ENCODE peak calls at places on chromosome 22, in nine cellular contexts. Q, I, W, G, Y, V, A, C and N are unnamed samples.

GRCh38 chr22:46390652-46391301 is 55.3 kb downstream of the TRMU start:
- DNase-seq in Q (peak), I (peak), W (no peak), G (peak), Y (no peak), V (peak), A (peak), C (no peak), N (peak)

GRCh38 chr22:20919718-20920117 is 2.5 kb downstream of the CRKL start:
- DNase-seq in Q (no peak), I (no peak), W (no peak), G (peak), Y (no peak), V (peak), A (no peak), C (no peak), N (no peak)

GRCh38 chr22:36913431-36914382 is at the start of gene CSF2RB:
- DNase-seq in Q (no peak), I (peak), W (peak), G (no peak), Y (no peak), V (no peak), A (no peak), C (no peak), N (no peak)

GRCh38 chr22:42716649-42717127 is 4.0 kb downstream of the A4GALT start:
- DNase-seq in Q (no peak), I (no peak), W (no peak), G (no peak), Y (no peak), V (no peak), A (no peak), C (no peak), N (no peak)

GRCh38 chr22:48968201-48968959 is 859.3 kb downstream of the BRD1 start:
- DNase-seq in Q (no peak), I (peak), W (no peak), G (no peak), Y (no peak), V (no peak), A (no peak), C (peak), N (no peak)

GRCh38 chr22:40345271-40345670 is 1.0 kb upstream of the ADSL start:
- DNase-seq in Q (no peak), I (no peak), W (no peak), G (peak), Y (no peak), V (peak), A (no peak), C (no peak), N (peak)

GRCh38 chr22:35352214-35353111 is 28.4 kb upstream of the HMOX1 start:
- DNase-seq in Q (no peak), I (peak), W (peak), G (peak), Y (no peak), V (peak), A (no peak), C (peak), N (peak)

GRCh38 chr22:39651783-39652058 is 81.2 kb downstream of the CACNA1I start:
- DNase-seq in Q (no peak), I (no peak), W (no peak), G (peak), Y (no peak), V (no peak), A (no peak), C (no peak), N (no peak)

GRCh38 chr22:22884888-22885840 is 2.5 kb upstream of the IGLL5 start:
- DNase-seq in Q (no peak), I (no peak), W (no peak), G (no peak), Y (no peak), V (no peak), A (no peak), C (peak), N (no peak)

GRCh38 chr22:23834830-23835772 is 3.7 kb downstream of the DERL3 start:
- DNase-seq in Q (peak), I (peak), W (peak), G (no peak), Y (no peak), V (no peak), A (no peak), C (peak), N (peak)

GRCh38 chr22:48185656-48186055 is 1423.2 kb downstream of the TBC1D22A start:
- DNase-seq in Q (no peak), I (no peak), W (no peak), G (no peak), Y (peak), V (no peak), A (no peak), C (peak), N (no peak)

GRCh38 chr22:25494774-25495173 is 69.7 kb upstream of the GRK3 start:
- DNase-seq in Q (no peak), I (no peak), W (no peak), G (no peak), Y (no peak), V (no peak), A (no peak), C (no peak), N (no peak)

GRCh38 chr22:45510376-45511232 is 7.9 kb downstream of the FBLN1 start:
- DNase-seq in Q (no peak), I (no peak), W (no peak), G (no peak), Y (no peak), V (no peak), A (no peak), C (no peak), N (no peak)

GRCh38 chr22:35334010-35334409 is 34.3 kb downstream of the TOM1 start:
- DNase-seq in Q (no peak), I (no peak), W (no peak), G (no peak), Y (no peak), V (no peak), A (no peak), C (no peak), N (no peak)

GRCh38 chr22:49528420-49528720 is 299.3 kb downstream of the BRD1 start:
- DNase-seq in Q (no peak), I (no peak), W (no peak), G (no peak), Y (no peak), V (no peak), A (no peak), C (no peak), N (no peak)

GRCh38 chr22:24510694-24511625 is 15.8 kb downstream of the UPB1 start:
- DNase-seq in Q (peak), I (peak), W (no peak), G (peak), Y (no peak), V (peak), A (peak), C (no peak), N (no peak)

GRCh38 chr22:20972014-20972797 is 5.2 kb downstream of the AIFM3 start:
- DNase-seq in Q (no peak), I (no peak), W (no peak), G (no peak), Y (no peak), V (no peak), A (no peak), C (no peak), N (no peak)

GRCh38 chr22:20979243-20979809 is 2.8 kb upstream of the LZTR1 start:
- DNase-seq in Q (peak), I (peak), W (peak), G (peak), Y (peak), V (peak), A (peak), C (no peak), N (no peak)

GRCh38 chr22:42560781-42561180 is 7.0 kb downstream of the SERHL2 start:
- DNase-seq in Q (no peak), I (no peak), W (no peak), G (no peak), Y (no peak), V (peak), A (peak), C (no peak), N (no peak)

GRCh38 chr22:34866081-34866480 is 199.9 kb upstream of the ISX start:
- DNase-seq in Q (no peak), I (no peak), W (no peak), G (no peak), Y (no peak), V (no peak), A (no peak), C (no peak), N (no peak)

GRCh38 chr22:47836957-47837356 is 1074.5 kb downstream of the TBC1D22A start:
- DNase-seq in Q (no peak), I (no peak), W (no peak), G (peak), Y (no peak), V (peak), A (no peak), C (peak), N (no peak)

GRCh38 chr22:26642465-26643367 is 14.7 kb upstream of the MIAT start:
- DNase-seq in Q (no peak), I (peak), W (no peak), G (no peak), Y (peak), V (peak), A (no peak), C (no peak), N (no peak)

GRCh38 chr22:23218867-23219251 is 38.5 kb downstream of the BCR start:
- DNase-seq in Q (peak), I (peak), W (no peak), G (peak), Y (no peak), V (no peak), A (no peak), C (no peak), N (no peak)

GRCh38 chr22:30609260-30610185 is 2.5 kb downstream of the TCN2 start:
- DNase-seq in Q (peak), I (peak), W (peak), G (peak), Y (no peak), V (peak), A (no peak), C (no peak), N (peak)

GRCh38 chr22:27240298-27240885 is 561.2 kb downstream of the MN1 start:
- DNase-seq in Q (no peak), I (no peak), W (no peak), G (peak), Y (no peak), V (no peak), A (peak), C (peak), N (no peak)

DNA sequence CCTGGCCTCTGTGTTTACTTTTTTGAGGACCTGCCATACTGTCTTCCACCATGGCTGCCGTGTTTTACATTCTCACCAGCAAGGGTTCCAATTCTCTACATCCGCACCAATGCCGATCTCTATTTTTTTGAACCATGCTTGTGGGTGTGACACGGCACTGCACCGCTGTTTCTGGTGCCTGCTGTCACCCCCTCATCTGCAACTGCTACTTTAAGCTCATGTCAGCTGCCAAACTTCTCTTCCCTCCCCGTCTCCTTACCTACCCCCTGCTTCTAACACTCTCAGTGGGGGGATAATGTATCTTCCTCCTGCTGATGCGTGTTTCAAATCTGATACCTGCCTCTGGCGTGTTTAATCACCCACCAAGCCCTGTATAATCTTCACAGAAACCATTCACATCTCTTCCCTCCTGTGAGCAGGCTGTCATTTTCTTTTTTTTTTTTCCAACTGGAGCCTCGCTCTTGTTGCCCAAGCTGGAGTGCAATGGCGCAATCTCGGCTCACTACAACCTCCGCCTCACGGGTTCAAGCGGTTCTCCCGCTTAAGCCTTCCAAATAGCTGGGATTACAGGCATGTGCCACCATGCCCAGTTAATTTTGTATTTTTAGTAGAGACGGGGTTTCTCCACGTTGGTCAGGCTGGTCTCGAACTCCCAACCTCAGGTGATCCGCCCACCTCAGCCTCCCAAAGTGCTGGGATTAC is 2.8 kb downstream of the SLC25A18 start:
- DNase-seq in Q (no peak), I (no peak), W (no peak), G (no peak), Y (no peak), V (no peak), A (no peak), C (no peak), N (no peak)
- H3K4me3 ChIP-seq in Q (no peak), I (no peak), W (no peak), G (no peak), Y (no peak), V (no peak), A (no peak), C (no peak), N (no peak)

GRCh38 chr22:32331918-32332725 is 25.5 kb upstream of the RFPL3 start:
- DNase-seq in Q (no peak), I (no peak), W (no peak), G (no peak), Y (no peak), V (no peak), A (no peak), C (peak), N (no peak)
- H3K4me3 ChIP-seq in Q (no peak), I (peak), W (no peak), G (no peak), Y (no peak), V (no peak), A (no peak), C (no peak), N (no peak)

GRCh38 chr22:19811211-19811621 is 43.5 kb downstream of the GNB1L start:
- DNase-seq in Q (peak), I (no peak), W (peak), G (no peak), Y (no peak), V (no peak), A (no peak), C (no peak), N (no peak)

GRCh38 chr22:19810381-19811141 is 44.1 kb downstream of the GNB1L start:
- DNase-seq in Q (peak), I (no peak), W (peak), G (peak), Y (no peak), V (peak), A (no peak), C (peak), N (no peak)

GRCh38 chr22:19808873-19809478 is 45.7 kb downstream of the GNB1L start:
- DNase-seq in Q (no peak), I (peak), W (no peak), G (no peak), Y (no peak), V (no peak), A (no peak), C (no peak), N (no peak)

GRCh38 chr22:19807914-19808872 is 46.5 kb downstream of the GNB1L start:
- DNase-seq in Q (peak), I (no peak), W (peak), G (no peak), Y (no peak), V (no peak), A (no peak), C (no peak), N (no peak)

DNA sequence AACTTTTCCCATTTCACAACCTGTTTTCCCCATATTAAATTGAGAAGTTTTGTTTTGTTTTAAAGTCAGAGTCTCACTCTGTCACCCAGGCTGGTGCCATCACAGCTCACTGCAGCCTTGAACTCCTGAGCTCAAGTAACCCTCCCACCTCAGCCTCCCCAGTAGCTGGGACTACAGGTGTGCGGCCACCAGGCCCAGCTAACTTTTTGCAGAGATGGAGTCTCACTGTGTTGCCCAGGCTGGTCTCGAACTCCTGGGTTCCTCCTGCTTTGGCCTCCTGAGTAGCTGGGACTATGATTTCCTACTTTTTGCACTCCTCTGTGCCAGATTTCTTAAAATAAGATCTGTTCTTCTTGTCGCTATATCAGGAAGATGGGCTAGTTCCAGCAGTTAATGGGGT is 44.9 kb downstream of the GNB1L start:
- DNase-seq in Q (no peak), I (no peak), W (no peak), G (no peak), Y (no peak), V (no peak), A (no peak), C (no peak), N (no peak)
- H3K4me3 ChIP-seq in Q (no peak), I (no peak), W (no peak), G (no peak), Y (no peak), V (no peak), A (no peak), C (no peak), N (no peak)

GRCh38 chr22:44331881-44332714 is 19.3 kb upstream of the SHISAL1 start:
- DNase-seq in Q (no peak), I (peak), W (peak), G (peak), Y (no peak), V (peak), A (peak), C (no peak), N (no peak)
- H3K4me3 ChIP-seq in Q (peak), I (peak), W (peak), G (peak), Y (no peak), V (peak), A (no peak), C (peak), N (no peak)